ENCODE peak calls at places on chromosome 22, in eight cellular contexts. One of them, this sample, is unnamed.

GRCh38 chr22:19580291-19580890 is 56.2 kb upstream of the CLDN5 start:
- DNase-seq in GM23338: no peak
- DNase-seq in H1: no peak
- DNase-seq in fibroblast of lung: no peak
- DNase-seq in hepatocyte: no peak
- DNase-seq in IMR-90: no peak
- DNase-seq in neural progenitor cell: no peak
- DNase-seq in GM23248: no peak
- DNase-seq in this sample: no peak

GRCh38 chr22:36182871-36183270 is 18.7 kb downstream of the APOL4 start:
- DNase-seq in GM23338: no peak
- DNase-seq in H1: no peak
- DNase-seq in fibroblast of lung: no peak
- DNase-seq in hepatocyte: no peak
- DNase-seq in IMR-90: no peak
- DNase-seq in neural progenitor cell: no peak
- DNase-seq in GM23248: peak; percentile 51
- DNase-seq in this sample: no peak

GRCh38 chr22:24803064-24803542 is 2.9 kb upstream of the SGSM1 start:
- DNase-seq in GM23338: peak; percentile 95
- DNase-seq in H1: peak; percentile 97
- DNase-seq in fibroblast of lung: peak; percentile 15
- DNase-seq in hepatocyte: peak; percentile 72
- DNase-seq in IMR-90: peak; percentile 12
- DNase-seq in neural progenitor cell: peak; percentile 79
- DNase-seq in GM23248: peak; percentile 49
- DNase-seq in this sample: no peak

GRCh38 chr22:32764330-32765116 is 37.0 kb upstream of the TIMP3 start:
- DNase-seq in GM23338: peak; percentile 41
- DNase-seq in H1: no peak
- DNase-seq in fibroblast of lung: peak; percentile 91
- DNase-seq in hepatocyte: peak; percentile 50
- DNase-seq in IMR-90: peak; percentile 96
- DNase-seq in neural progenitor cell: no peak
- DNase-seq in GM23248: peak; percentile 94
- DNase-seq in this sample: peak; percentile 87

GRCh38 chr22:29269230-29269604 is 1.1 kb downstream of the EWSR1 start:
- DNase-seq in GM23338: peak; percentile 13
- DNase-seq in H1: no peak
- DNase-seq in fibroblast of lung: no peak
- DNase-seq in hepatocyte: no peak
- DNase-seq in IMR-90: no peak
- DNase-seq in neural progenitor cell: no peak
- DNase-seq in GM23248: peak; percentile 46
- DNase-seq in this sample: no peak

GRCh38 chr22:32331918-32332725 is 25.5 kb upstream of the RFPL3 start:
- DNase-seq in GM23338: no peak
- DNase-seq in H1: peak; percentile 43
- DNase-seq in fibroblast of lung: no peak
- DNase-seq in hepatocyte: no peak
- DNase-seq in IMR-90: no peak
- DNase-seq in neural progenitor cell: no peak
- DNase-seq in GM23248: no peak
- DNase-seq in this sample: no peak

GRCh38 chr22:41902932-41903421 is 11.9 kb downstream of the SHISA8 start:
- DNase-seq in GM23338: no peak
- DNase-seq in H1: no peak
- DNase-seq in fibroblast of lung: no peak
- DNase-seq in hepatocyte: no peak
- DNase-seq in IMR-90: no peak
- DNase-seq in neural progenitor cell: no peak
- DNase-seq in GM23248: no peak
- DNase-seq in this sample: no peak

GRCh38 chr22:20021196-20022181 is 579 bp downstream of the TANGO2 start:
- DNase-seq in GM23338: no peak
- DNase-seq in H1: peak; percentile 54
- DNase-seq in fibroblast of lung: peak; percentile 58
- DNase-seq in hepatocyte: peak; percentile 35
- DNase-seq in IMR-90: peak; percentile 54
- DNase-seq in neural progenitor cell: peak; percentile 47
- DNase-seq in GM23248: peak; percentile 91
- DNase-seq in this sample: peak; percentile 46

GRCh38 chr22:36048911-36049677 is 20.5 kb upstream of the RBFOX2 start:
- DNase-seq in GM23338: no peak
- DNase-seq in H1: no peak
- DNase-seq in fibroblast of lung: peak; percentile 82
- DNase-seq in hepatocyte: no peak
- DNase-seq in IMR-90: peak; percentile 77
- DNase-seq in neural progenitor cell: no peak
- DNase-seq in GM23248: peak; percentile 41
- DNase-seq in this sample: peak; percentile 79

GRCh38 chr22:30235687-30236170 is 10.8 kb downstream of the LIF start:
- DNase-seq in GM23338: peak; percentile 56
- DNase-seq in H1: no peak
- DNase-seq in fibroblast of lung: peak; percentile 98
- DNase-seq in hepatocyte: peak; percentile 55
- DNase-seq in IMR-90: peak; percentile 88
- DNase-seq in neural progenitor cell: no peak
- DNase-seq in GM23248: peak; percentile 48
- DNase-seq in this sample: peak; percentile 97

GRCh38 chr22:38417252-38418060 is 37.5 kb downstream of the KCNJ4 start:
- DNase-seq in GM23338: no peak
- DNase-seq in H1: no peak
- DNase-seq in fibroblast of lung: no peak
- DNase-seq in hepatocyte: peak; percentile 2
- DNase-seq in IMR-90: no peak
- DNase-seq in neural progenitor cell: no peak
- DNase-seq in GM23248: no peak
- DNase-seq in this sample: no peak

GRCh38 chr22:21981874-21982273 is 713 bp downstream of the TOP3B start:
- DNase-seq in GM23338: no peak
- DNase-seq in H1: no peak
- DNase-seq in fibroblast of lung: no peak
- DNase-seq in hepatocyte: no peak
- DNase-seq in IMR-90: no peak
- DNase-seq in neural progenitor cell: peak; percentile 49
- DNase-seq in GM23248: peak; percentile 36
- DNase-seq in this sample: no peak

GRCh38 chr22:19805821-19806212 is 45.2 kb downstream of the TBX1 start:
- DNase-seq in GM23338: no peak
- DNase-seq in H1: no peak
- DNase-seq in fibroblast of lung: no peak
- DNase-seq in hepatocyte: peak; percentile 2
- DNase-seq in IMR-90: no peak
- DNase-seq in neural progenitor cell: no peak
- DNase-seq in GM23248: no peak
- DNase-seq in this sample: no peak

GRCh38 chr22:41957941-41958556 is 6.1 kb downstream of the SMIM45 start:
- DNase-seq in GM23338: peak; percentile 57
- DNase-seq in H1: no peak
- DNase-seq in fibroblast of lung: no peak
- DNase-seq in hepatocyte: no peak
- DNase-seq in IMR-90: no peak
- DNase-seq in neural progenitor cell: no peak
- DNase-seq in GM23248: no peak
- DNase-seq in this sample: no peak

GRCh38 chr22:31812977-31813605 is 59.3 kb downstream of the DEPDC5 start:
- DNase-seq in GM23338: no peak
- DNase-seq in H1: no peak
- DNase-seq in fibroblast of lung: no peak
- DNase-seq in hepatocyte: no peak
- DNase-seq in IMR-90: no peak
- DNase-seq in neural progenitor cell: no peak
- DNase-seq in GM23248: no peak
- DNase-seq in this sample: no peak

GRCh38 chr22:32528984-32529982 is 54.7 kb downstream of the FBXO7 start:
- DNase-seq in GM23338: peak; percentile 93
- DNase-seq in H1: peak; percentile 84
- DNase-seq in fibroblast of lung: peak; percentile 75
- DNase-seq in hepatocyte: peak; percentile 90
- DNase-seq in IMR-90: peak; percentile 86
- DNase-seq in neural progenitor cell: peak; percentile 91
- DNase-seq in GM23248: peak; percentile 93
- DNase-seq in this sample: peak; percentile 60

GRCh38 chr22:32745251-32745995 is 56.1 kb upstream of the TIMP3 start:
- DNase-seq in GM23338: peak; percentile 35
- DNase-seq in H1: no peak
- DNase-seq in fibroblast of lung: peak; percentile 78
- DNase-seq in hepatocyte: peak; percentile 77
- DNase-seq in IMR-90: peak; percentile 55
- DNase-seq in neural progenitor cell: peak; percentile 71
- DNase-seq in GM23248: peak; percentile 72
- DNase-seq in this sample: peak; percentile 69

DNA sequence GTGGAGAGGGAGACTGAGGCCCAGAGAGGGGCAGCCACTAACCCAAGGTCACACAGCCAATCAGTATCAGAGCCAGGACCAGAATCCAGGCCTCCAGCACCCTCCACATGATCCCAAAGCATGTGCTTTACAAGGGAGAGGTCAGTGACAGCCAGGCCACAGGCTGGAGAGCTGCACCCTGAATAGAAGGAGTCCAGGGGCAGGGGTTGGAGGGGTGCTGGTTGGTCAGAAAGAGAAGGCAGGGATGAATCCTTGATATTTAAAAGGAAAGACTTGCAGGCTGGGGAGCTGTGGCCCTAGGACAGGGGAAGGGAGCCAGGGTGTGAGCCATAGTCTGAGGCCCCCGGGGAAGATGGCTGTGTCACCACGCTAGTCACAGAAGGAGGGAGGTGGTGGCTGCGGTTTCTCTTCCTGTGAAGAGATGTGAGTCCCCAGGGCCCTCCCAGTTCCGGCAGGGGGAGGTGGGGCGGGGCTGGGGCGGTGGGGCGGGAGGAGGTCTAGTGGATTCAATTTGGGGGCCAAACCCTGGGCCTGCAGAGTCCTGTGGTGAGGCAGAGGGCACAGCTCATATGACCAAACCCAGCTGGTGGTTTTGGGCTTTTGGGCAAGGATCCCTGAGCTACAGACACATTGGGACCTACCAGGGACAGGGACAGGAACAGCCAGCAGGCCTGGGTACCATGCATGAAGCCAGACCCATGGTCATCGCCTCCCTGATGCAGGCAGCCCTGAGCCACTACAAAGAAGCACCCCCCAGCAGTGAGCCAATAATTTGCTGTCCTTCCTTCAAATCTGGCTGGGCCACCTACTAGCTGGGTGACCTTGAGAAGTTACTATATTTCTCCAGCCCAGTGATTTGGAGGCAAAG is 14.0 kb downstream of the RAC2 start:
- DNase-seq in GM23338: no peak
- DNase-seq in H1: no peak
- DNase-seq in fibroblast of lung: peak; percentile 74
- DNase-seq in hepatocyte: no peak
- DNase-seq in IMR-90: peak; percentile 51
- DNase-seq in neural progenitor cell: no peak
- DNase-seq in GM23248: peak; percentile 90
- DNase-seq in this sample: peak; percentile 62
- H3K4me3 ChIP-seq in GM23338: no peak overlapping the region
- H3K4me3 ChIP-seq in H1: no peak overlapping the region
- H3K4me3 ChIP-seq in fibroblast of lung: no peak overlapping the region
- H3K4me3 ChIP-seq in hepatocyte: no peak overlapping the region
- H3K4me3 ChIP-seq in IMR-90: no peak overlapping the region
- H3K4me3 ChIP-seq in neural progenitor cell: no peak overlapping the region
- H3K4me3 ChIP-seq in GM23248: no peak overlapping the region
- H3K4me3 ChIP-seq in this sample: no peak overlapping the region

GRCh38 chr22:43860831-43861230 is 1.5 kb downstream of the SULT4A1 start:
- DNase-seq in GM23338: no peak
- DNase-seq in H1: no peak
- DNase-seq in fibroblast of lung: no peak
- DNase-seq in hepatocyte: no peak
- DNase-seq in IMR-90: no peak
- DNase-seq in neural progenitor cell: no peak
- DNase-seq in GM23248: no peak
- DNase-seq in this sample: no peak
- H4K20me1 ChIP-seq in GM23338: no peaks in the 10 kb centered on the region
- H4K20me1 ChIP-seq in H1: peaks cover 4% of the 10 kb centered on the region
- H4K20me1 ChIP-seq in fibroblast of lung: no peaks in the 10 kb centered on the region
- H4K20me1 ChIP-seq in hepatocyte: no peaks in the 10 kb centered on the region
- H4K20me1 ChIP-seq in IMR-90: no peaks in the 10 kb centered on the region
- H4K20me1 ChIP-seq in neural progenitor cell: peaks cover 23% of the 10 kb centered on the region
- H4K20me1 ChIP-seq in GM23248: no peaks in the 10 kb centered on the region
- H4K20me1 ChIP-seq in this sample: peaks cover 21% of the 10 kb centered on the region

GRCh38 chr22:43244803-43245527 is 58.0 kb upstream of the TTLL12 start:
- DNase-seq in GM23338: no peak
- DNase-seq in H1: no peak
- DNase-seq in fibroblast of lung: no peak
- DNase-seq in hepatocyte: no peak
- DNase-seq in IMR-90: no peak
- DNase-seq in neural progenitor cell: no peak
- DNase-seq in GM23248: no peak
- DNase-seq in this sample: no peak

GRCh38 chr22:43243275-43243768 is 56.4 kb upstream of the TTLL12 start:
- DNase-seq in GM23338: no peak
- DNase-seq in H1: no peak
- DNase-seq in fibroblast of lung: no peak
- DNase-seq in hepatocyte: no peak
- DNase-seq in IMR-90: no peak
- DNase-seq in neural progenitor cell: no peak
- DNase-seq in GM23248: no peak
- DNase-seq in this sample: no peak

GRCh38 chr22:43244385-43244784 is 57.5 kb upstream of the TTLL12 start:
- DNase-seq in GM23338: peak; percentile 14
- DNase-seq in H1: no peak
- DNase-seq in fibroblast of lung: no peak
- DNase-seq in hepatocyte: no peak
- DNase-seq in IMR-90: no peak
- DNase-seq in neural progenitor cell: no peak
- DNase-seq in GM23248: no peak
- DNase-seq in this sample: no peak

GRCh38 chr22:43249789-43250188 is 62.9 kb upstream of the TTLL12 start:
- DNase-seq in GM23338: no peak
- DNase-seq in H1: no peak
- DNase-seq in fibroblast of lung: no peak
- DNase-seq in hepatocyte: no peak
- DNase-seq in IMR-90: no peak
- DNase-seq in neural progenitor cell: no peak
- DNase-seq in GM23248: no peak
- DNase-seq in this sample: no peak

GRCh38 chr22:43247546-43248260 is 60.8 kb upstream of the TTLL12 start:
- DNase-seq in GM23338: no peak
- DNase-seq in H1: no peak
- DNase-seq in fibroblast of lung: no peak
- DNase-seq in hepatocyte: no peak
- DNase-seq in IMR-90: no peak
- DNase-seq in neural progenitor cell: no peak
- DNase-seq in GM23248: no peak
- DNase-seq in this sample: no peak
- H3K4me2 ChIP-seq in GM23338: no peak overlapping the region
- H3K4me2 ChIP-seq in H1: no peak overlapping the region
- H3K4me2 ChIP-seq in fibroblast of lung: no peak overlapping the region
- H3K4me2 ChIP-seq in hepatocyte: no peak overlapping the region
- H3K4me2 ChIP-seq in IMR-90: no peak overlapping the region
- H3K4me2 ChIP-seq in neural progenitor cell: no peak overlapping the region
- H3K4me2 ChIP-seq in GM23248: no peak overlapping the region
- H3K4me2 ChIP-seq in this sample: no peak overlapping the region

DNA sequence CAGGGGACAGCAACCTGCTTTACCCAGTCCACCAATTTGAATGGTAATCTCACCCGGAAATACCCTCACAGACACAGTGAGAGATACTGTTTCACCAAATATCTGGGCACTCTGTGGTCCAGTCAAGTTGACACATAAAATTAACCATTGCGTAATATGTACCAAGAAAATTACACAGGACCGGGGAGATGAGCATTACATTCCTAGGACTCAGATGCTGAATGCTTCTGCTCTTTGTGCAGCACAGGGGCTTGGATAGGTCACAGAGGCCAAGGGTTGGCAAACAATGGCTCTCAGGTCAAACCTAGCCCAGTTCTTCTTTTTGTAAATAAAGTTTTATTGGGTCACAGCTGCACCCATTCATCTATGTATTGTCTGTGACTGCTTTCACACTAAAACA is 557.2 kb downstream of the MN1 start:
- DNase-seq in GM23338: no peak
- DNase-seq in H1: no peak
- DNase-seq in fibroblast of lung: no peak
- DNase-seq in hepatocyte: no peak
- DNase-seq in IMR-90: no peak
- DNase-seq in neural progenitor cell: no peak
- DNase-seq in GM23248: no peak
- DNase-seq in this sample: no peak
- H3K4me3 ChIP-seq in GM23338: no peak overlapping the region
- H3K4me3 ChIP-seq in H1: no peak overlapping the region
- H3K4me3 ChIP-seq in fibroblast of lung: no peak overlapping the region
- H3K4me3 ChIP-seq in hepatocyte: no peak overlapping the region
- H3K4me3 ChIP-seq in IMR-90: no peak overlapping the region
- H3K4me3 ChIP-seq in neural progenitor cell: no peak overlapping the region
- H3K4me3 ChIP-seq in GM23248: no peak overlapping the region
- H3K4me3 ChIP-seq in this sample: no peak overlapping the region

This sample was measured in astrocyte.